ENCODE peak calls at places on chromosomes 6 and 20, in eight cellular contexts. F, V, P, S, C, U, A and H are unnamed samples.

GRCh38 chr6:44008821-44009370 is 118.4 kb downstream of the MRPL14 start:
- DNase-seq in F (no peak), U (no peak), S (no peak), C (no peak), P (peak), V (no peak), A (no peak), H (no peak)

GRCh38 chr6:16690244-16691142 is 70.8 kb downstream of the ATXN1 start:
- DNase-seq in A (no peak), P (no peak), C (no peak), U (no peak), V (no peak), F (peak), S (no peak), H (no peak)

GRCh38 chr6:8335896-8336295 is 99.4 kb downstream of the SLC35B3 start:
- DNase-seq in S (no peak), U (no peak), A (no peak), P (no peak), C (no peak), F (no peak), V (no peak), H (no peak)

GRCh38 chr6:82555801-82556200 is 192.2 kb downstream of the TPBG start:
- DNase-seq in A (no peak), U (no peak), F (peak), C (no peak), P (no peak), S (no peak), V (no peak), H (no peak)

GRCh38 chr20:45061244-45061643 is 39.7 kb downstream of the KCNS1 start:
- DNase-seq in F (peak), P (no peak), C (no peak), V (peak), S (no peak), A (no peak), U (no peak), H (no peak)

GRCh38 chr20:17933711-17934110 is 34.9 kb downstream of the SNX5 start:
- DNase-seq in S (no peak), F (no peak), P (no peak), V (no peak), U (no peak), C (no peak), A (no peak), H (no peak)

GRCh38 chr6:30836957-30837356 is 47.4 kb upstream of the DDR1 start:
- DNase-seq in P (no peak), C (no peak), F (no peak), V (no peak), A (no peak), U (no peak), S (no peak), H (no peak)

GRCh38 chr6:87483929-87484328 is 11.2 kb downstream of the SLC35A1 start:
- DNase-seq in A (no peak), V (no peak), S (no peak), P (no peak), F (peak), C (no peak), U (no peak), H (no peak)

GRCh38 chr6:73969982-73970960 is 274.3 kb downstream of the CD109 start:
- DNase-seq in C (no peak), V (peak), F (peak), P (no peak), A (no peak), U (no peak), S (no peak), H (no peak)

GRCh38 chr6:112626468-112627082 is 279.4 kb downstream of the RFPL4B start:
- DNase-seq in V (no peak), P (no peak), S (no peak), U (no peak), C (no peak), F (peak), A (no peak), H (no peak)

GRCh38 chr20:31363295-31363694 is 5.1 kb upstream of the DEFB118 start:
- DNase-seq in A (no peak), U (no peak), C (no peak), S (no peak), F (no peak), P (no peak), V (no peak), H (no peak)

GRCh38 chr6:184161-184695 is 108.1 kb upstream of the DUSP22 start:
- DNase-seq in P (peak), V (no peak), A (no peak), C (no peak), S (no peak), U (no peak), F (no peak), H (no peak)

GRCh38 chr20:51338692-51339440 is 203.7 kb downstream of the NFATC2 start:
- DNase-seq in U (no peak), P (no peak), V (no peak), F (peak), C (no peak), A (no peak), S (no peak), H (no peak)

GRCh38 chr6:40347571-40348011 is 239.6 kb downstream of the LRFN2 start:
- DNase-seq in C (peak), U (no peak), S (peak), V (no peak), P (peak), A (no peak), F (no peak), H (peak)

GRCh38 chr6:27668442-27669275 is 195.8 kb upstream of the ZNF184 start:
- DNase-seq in S (no peak), U (no peak), P (no peak), V (peak), C (no peak), F (peak), A (no peak), H (no peak)

GRCh38 chr6:42264852-42265390 is 47.3 kb upstream of the MRPS10 start:
- DNase-seq in V (no peak), U (no peak), P (peak), S (no peak), A (no peak), C (no peak), F (no peak), H (no peak)

GRCh38 chr6:142943746-142944125 is 1.2 kb downstream of the HIVEP2 start:
- DNase-seq in A (no peak), V (peak), C (peak), F (peak), S (peak), U (no peak), P (peak), H (peak)

GRCh38 chr6:142944126-142945066 is 580 bp downstream of the HIVEP2 start:
- DNase-seq in U (peak), F (peak), V (peak), C (peak), A (peak), P (peak), S (peak), H (peak)

GRCh38 chr6:142945446-142946180 is 637 bp upstream of the HIVEP2 start:
- DNase-seq in U (no peak), P (peak), V (no peak), C (peak), S (peak), A (peak), F (no peak), H (peak)

GRCh38 chr6:142946181-142946923 is 1.4 kb upstream of the HIVEP2 start:
- DNase-seq in A (peak), P (peak), U (peak), F (peak), C (peak), V (peak), S (peak), H (peak)

GRCh38 chr6:142945071-142945445 is at the start of gene HIVEP2:
- DNase-seq in S (peak), P (peak), C (peak), A (peak), U (peak), V (peak), F (peak), H (peak)
- TF ChIP-seq POLR2A in S (peak), P (no peak), C (no peak), A (no peak), U (no peak), V (no peak), F (peak), H (no peak)

GRCh38 chr6:114366899-114367298 is 24.1 kb upstream of the HS3ST5 start:
- DNase-seq in C (no peak), U (no peak), S (no peak), A (no peak), P (no peak), V (no peak), F (no peak), H (no peak)
- TF ChIP-seq POLR2A in C (no peak), U (no peak), S (no peak), A (no peak), P (no peak), V (no peak), F (no peak), H (no peak)

DNA sequence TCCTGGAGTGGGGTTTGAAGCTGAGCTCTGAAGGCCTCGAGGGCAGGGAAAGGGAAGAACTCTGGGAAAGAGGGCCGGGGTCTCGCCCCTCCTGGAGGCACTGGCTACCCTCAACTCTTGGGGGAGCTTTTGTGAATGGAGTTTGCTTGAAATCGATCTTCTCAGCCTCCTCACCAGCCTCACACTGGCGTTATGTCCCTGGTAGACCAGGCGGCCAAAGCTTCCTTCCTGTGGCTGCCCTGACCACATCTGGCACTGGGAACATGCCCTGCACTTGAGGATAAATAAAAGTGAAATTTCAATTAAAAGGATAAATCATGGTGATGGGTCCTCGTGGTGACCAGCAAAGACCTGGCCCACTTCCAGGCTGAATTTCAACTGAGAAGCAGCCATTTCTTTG is 234.7 kb downstream of the TAF4 start:
- DNase-seq in P (no peak), F (no peak), S (no peak), C (no peak), V (no peak), U (no peak), A (no peak), H (no peak)
- TF ChIP-seq POLR2A in P (no peak), F (no peak), S (no peak), C (no peak), V (no peak), U (no peak), A (no peak), H (no peak)

DNA sequence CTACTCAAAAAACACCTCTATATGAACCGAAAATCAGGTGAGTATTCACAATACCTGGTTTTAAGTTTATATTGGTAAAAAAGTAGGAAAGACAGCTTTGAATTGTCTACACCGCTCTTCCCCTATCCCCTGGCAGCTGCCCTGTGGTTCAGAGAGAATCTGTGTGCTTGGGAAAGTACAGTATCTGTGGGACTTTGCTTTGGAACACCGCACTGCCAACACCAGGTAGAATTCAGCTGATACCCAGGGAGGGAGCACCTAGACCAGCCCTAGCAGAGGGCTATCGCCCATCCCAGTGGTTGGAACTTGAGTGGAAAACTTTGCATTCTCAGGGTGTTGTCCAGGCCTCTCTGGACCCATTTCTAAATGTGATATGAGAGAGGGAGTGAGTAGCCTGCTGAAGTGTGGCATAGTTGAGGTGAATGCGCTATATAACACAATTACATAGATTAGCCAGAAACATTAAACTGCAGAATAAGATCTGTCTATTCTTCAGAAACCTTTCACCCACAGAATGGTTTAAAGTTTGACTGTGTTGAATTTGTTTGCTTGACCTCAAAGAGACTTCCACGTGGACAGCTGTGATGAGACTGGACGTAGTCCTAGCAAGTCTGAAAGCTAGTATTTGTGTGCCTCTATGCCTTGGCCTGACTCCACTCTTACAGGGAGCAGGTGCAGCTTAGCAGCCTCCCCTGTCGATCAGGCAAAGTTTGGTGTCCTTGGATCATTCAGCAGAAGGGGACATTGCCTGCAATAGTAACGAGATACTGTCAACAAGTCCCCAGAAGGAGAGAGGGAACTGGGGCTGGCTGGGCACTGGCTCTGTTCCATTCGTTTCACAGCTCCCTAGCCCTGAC is 11.5 kb upstream of the MPC1 start:
- DNase-seq in P (no peak), C (no peak), V (no peak), U (no peak), F (no peak), A (no peak), S (no peak), H (no peak)
- TF ChIP-seq POLR2A in P (no peak), C (no peak), V (no peak), U (no peak), F (no peak), A (no peak), S (no peak), H (no peak)

GRCh38 chr6:4846387-4846786 is 70.2 kb downstream of the CDYL start:
- DNase-seq in P (no peak), S (no peak), C (no peak), F (no peak), U (no peak), V (no peak), A (no peak), H (no peak)
- TF ChIP-seq POLR2A in P (no peak), S (no peak), C (no peak), F (no peak), U (no peak), V (no peak), A (no peak), H (no peak)

GRCh38 chr20:2179957-2180356 is 78.3 kb downstream of the STK35 start:
- DNase-seq in P (peak), A (no peak), V (no peak), U (no peak), S (no peak), F (no peak), C (no peak), H (no peak)
- TF ChIP-seq POLR2A in P (no peak), A (no peak), V (no peak), U (no peak), S (no peak), F (no peak), C (no peak), H (no peak)

GRCh38 chr6:32174416-32174815 is 1.5 kb downstream of the AGPAT1 start:
- DNase-seq in A (no peak), S (no peak), V (no peak), C (no peak), F (no peak), P (no peak), U (no peak), H (no peak)

GRCh38 chr6:32175322-32175710 is 568 bp downstream of the AGPAT1 start:
- DNase-seq in F (no peak), C (no peak), S (no peak), V (no peak), A (no peak), P (no peak), U (no peak), H (no peak)

GRCh38 chr6:32177182-32177787 is 920 bp upstream of the RNF5 start:
- DNase-seq in U (no peak), V (no peak), F (no peak), C (peak), P (no peak), A (no peak), S (no peak), H (no peak)

GRCh38 chr6:32176476-32177181 is 745 bp upstream of the AGPAT1 start:
- DNase-seq in U (no peak), P (no peak), A (no peak), V (no peak), S (no peak), C (no peak), F (peak), H (no peak)

DNA sequence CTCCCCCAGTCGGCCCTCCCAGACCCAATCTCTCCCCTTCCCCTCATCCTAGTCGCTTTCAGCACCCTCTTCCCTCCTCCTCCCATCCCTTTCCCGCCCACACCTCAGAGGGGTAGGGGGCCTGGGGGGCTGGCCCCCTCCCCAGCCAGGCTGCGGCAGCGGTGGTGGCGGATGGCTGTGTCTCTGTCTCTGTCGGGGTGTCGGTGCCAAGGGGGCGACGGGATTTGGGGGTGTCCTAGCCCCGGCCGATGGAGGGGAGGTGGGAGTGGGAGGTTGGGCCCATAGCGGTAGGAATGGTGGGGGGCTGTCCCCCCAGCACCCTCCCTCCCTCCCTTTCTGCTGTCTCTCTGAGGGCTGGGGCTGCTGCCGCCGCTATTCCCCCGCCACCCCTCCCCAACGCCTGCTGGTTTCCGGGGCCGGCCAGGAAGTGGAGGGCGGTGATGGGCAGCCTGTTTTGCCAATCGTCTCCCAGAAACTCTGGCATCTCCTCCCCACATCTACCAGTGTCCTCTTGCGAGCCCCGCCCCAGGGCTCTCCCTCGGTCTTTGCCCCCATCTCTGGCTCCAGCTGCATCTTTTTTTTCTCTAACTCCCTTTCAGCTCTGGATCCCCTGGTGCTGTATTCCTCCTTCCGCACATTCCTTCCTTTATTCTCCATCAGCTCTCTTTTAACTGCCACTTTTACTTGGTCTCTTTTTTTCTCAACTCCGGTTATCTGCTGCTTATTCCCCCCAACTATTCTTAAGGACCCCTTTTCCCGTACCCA is at the start of gene AGPAT1:
- DNase-seq in P (peak), V (peak), A (peak), F (peak), U (peak), S (peak), C (peak), H (peak)
- TF ChIP-seq POLR2A in P (peak), V (peak), A (peak), F (no peak), U (no peak), S (peak), C (peak), H (no peak)

GRCh38 chr6:100137759-100138158 is 143.7 kb upstream of the MCHR2 start:
- DNase-seq in S (no peak), U (no peak), C (no peak), P (no peak), F (no peak), V (no peak), A (no peak), H (no peak)
- TF ChIP-seq POLR2A in S (no peak), U (no peak), C (no peak), P (no peak), F (no peak), V (no peak), A (no peak), H (no peak)

DNA sequence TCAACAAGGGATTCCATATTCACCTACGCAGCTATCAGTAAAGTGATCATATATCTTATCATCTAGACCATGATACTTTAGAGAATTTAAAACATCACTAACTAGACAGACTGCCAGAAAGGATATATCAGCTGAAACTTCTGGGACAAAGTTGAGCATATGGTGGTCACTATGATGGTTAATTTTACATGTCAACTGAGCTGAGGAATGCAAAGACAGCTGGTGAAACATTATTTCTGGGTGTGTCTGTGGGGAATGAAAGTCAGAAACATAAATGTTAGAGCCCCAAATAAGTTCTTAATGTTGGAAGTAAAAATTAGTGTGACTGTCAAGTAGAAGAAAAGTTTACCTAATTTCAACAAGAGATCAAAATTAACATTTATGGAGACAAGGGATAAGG is 440.0 kb upstream of the IRAK1BP1 start:
- DNase-seq in S (no peak), C (no peak), P (no peak), A (no peak), F (no peak), U (no peak), V (no peak), H (no peak)
- TF ChIP-seq POLR2A in S (no peak), C (no peak), P (no peak), A (no peak), F (no peak), U (no peak), V (no peak), H (no peak)

GRCh38 chr6:161132384-161132783 is 140.8 kb downstream of the MAP3K4 start:
- DNase-seq in F (no peak), U (no peak), A (no peak), P (no peak), V (no peak), C (no peak), S (no peak), H (no peak)
- TF ChIP-seq POLR2A in F (no peak), U (no peak), A (no peak), P (no peak), V (no peak), C (no peak), S (no peak), H (no peak)